ENCODE peak calls at places on chromosomes 11 and 22, in eight cellular contexts. H, F, K, J, D, W, A and R are unnamed samples.

GRCh38 chr11:133163463-133164419 is 368.6 kb downstream of the OPCML start:
- DNase-seq in F (no peak), W (peak), J (peak), A (peak), H (no peak), K (no peak), D (peak), R (peak)

GRCh38 chr22:23591203-23591791 is 11.2 kb upstream of the IGLL1 start:
- DNase-seq in H (peak), J (peak), K (peak), A (peak), F (peak), D (peak), W (peak), R (peak)

GRCh38 chr22:25495286-25495685 is 69.2 kb upstream of the GRK3 start:
- DNase-seq in H (no peak), K (no peak), F (no peak), J (no peak), W (no peak), A (no peak), D (no peak), R (no peak)

GRCh38 chr22:45544588-45545170 is 42.0 kb downstream of the FBLN1 start:
- DNase-seq in W (no peak), A (no peak), D (no peak), F (no peak), J (no peak), H (no peak), K (no peak), R (no peak)

GRCh38 chr11:45097721-45098493 is 48.5 kb upstream of the PRDM11 start:
- DNase-seq in A (no peak), H (no peak), F (no peak), K (no peak), D (peak), W (peak), J (no peak), R (no peak)

GRCh38 chr11:126163074-126163700 is 48.3 kb downstream of the RPUSD4 start:
- DNase-seq in J (no peak), A (peak), H (no peak), K (no peak), D (no peak), F (peak), W (peak), R (peak)

GRCh38 chr11:100578966-100579365 is 108.1 kb upstream of the ARHGAP42 start:
- DNase-seq in K (no peak), F (no peak), D (no peak), J (no peak), W (no peak), A (no peak), H (no peak), R (no peak)

GRCh38 chr11:3723014-3723708 is 52.0 kb upstream of the CHRNA10 start:
- DNase-seq in D (no peak), F (peak), A (peak), J (no peak), W (peak), K (no peak), H (no peak), R (peak)

GRCh38 chr11:75450826-75451783 is 18.1 kb upstream of the KLHL35 start:
- DNase-seq in W (no peak), J (no peak), F (no peak), A (no peak), H (no peak), K (no peak), D (peak), R (no peak)

GRCh38 chr11:15584158-15584557 is 469.4 kb downstream of the INSC start:
- DNase-seq in H (no peak), A (no peak), K (no peak), W (no peak), J (no peak), D (no peak), F (no peak), R (no peak)

GRCh38 chr22:27215826-27216320 is 558.5 kb downstream of the MIAT start:
- DNase-seq in J (no peak), F (no peak), D (no peak), A (no peak), K (no peak), H (no peak), W (no peak), R (no peak)

GRCh38 chr11:134478176-134478575 is 66.1 kb upstream of the B3GAT1 start:
- DNase-seq in A (no peak), D (no peak), H (no peak), K (no peak), F (no peak), J (no peak), W (no peak), R (no peak)

GRCh38 chr11:41404109-41404508 is 55.3 kb downstream of the LRRC4C start:
- DNase-seq in H (no peak), F (no peak), W (no peak), A (no peak), K (no peak), D (no peak), J (no peak), R (no peak)

GRCh38 chr22:30928401-30928800 is 40.2 kb downstream of the MORC2 start:
- DNase-seq in W (no peak), F (no peak), K (no peak), H (no peak), J (no peak), D (no peak), A (no peak), R (no peak)

GRCh38 chr11:26072612-26073011 is 259.3 kb upstream of the ANO3 start:
- DNase-seq in F (no peak), K (no peak), W (no peak), D (no peak), J (no peak), H (no peak), A (no peak), R (no peak)

GRCh38 chr22:40922484-40923303 is 28.5 kb upstream of the RBX1 start:
- DNase-seq in D (peak), F (peak), A (peak), J (peak), W (peak), H (no peak), K (peak), R (peak)

GRCh38 chr11:94193288-94193687 is 64.6 kb downstream of the PANX1 start:
- DNase-seq in J (no peak), K (no peak), W (peak), H (no peak), A (peak), F (peak), D (no peak), R (no peak)

GRCh38 chr22:30002861-30003489 is 77.3 kb upstream of the HORMAD2 start:
- DNase-seq in F (no peak), A (no peak), J (no peak), W (no peak), D (no peak), K (no peak), H (no peak), R (no peak)

GRCh38 chr11:73230276-73230875 is 12.3 kb downstream of the P2RY2 start:
- DNase-seq in K (no peak), D (no peak), W (no peak), H (no peak), J (no peak), F (no peak), A (no peak), R (no peak)

GRCh38 chr11:3722100-3722499 is 50.9 kb upstream of the CHRNA10 start:
- DNase-seq in K (no peak), W (no peak), H (no peak), F (no peak), J (no peak), D (no peak), A (no peak), R (no peak)

GRCh38 chr11:72553748-72554147 is 119.4 kb upstream of the CLPB start:
- DNase-seq in D (peak), H (no peak), K (no peak), A (no peak), J (no peak), W (no peak), F (no peak), R (no peak)

GRCh38 chr22:48705159-48705916 is 1122.3 kb downstream of the BRD1 start:
- DNase-seq in H (no peak), W (no peak), K (no peak), D (no peak), J (no peak), A (no peak), F (no peak), R (no peak)

GRCh38 chr22:30474683-30475424 is 3.0 kb upstream of the SEC14L3 start:
- DNase-seq in J (no peak), W (no peak), H (peak), A (no peak), D (peak), F (no peak), K (no peak), R (no peak)

GRCh38 chr11:31355817-31356216 is 13.7 kb downstream of the DCDC1 start:
- DNase-seq in H (no peak), W (no peak), D (no peak), A (no peak), J (no peak), K (no peak), F (no peak), R (no peak)

GRCh38 chr22:30185129-30185528 is 61.4 kb downstream of the LIF start:
- DNase-seq in J (no peak), D (no peak), F (no peak), A (no peak), H (no peak), K (no peak), W (peak), R (no peak)